ENCODE peak calls at places on chromosomes 6 and 20, in nine cellular contexts. J, A, H, K, F, T, L, Y and X are unnamed samples. For H3K4me1, the result is how much of the 10 kb centered on the place peaks cover.

GRCh38 chr20:48831702-48832422 is 4.1 kb upstream of the PREX1 start:
- DNase-seq in J (no peak), A (no peak), H (peak), K (peak), F (peak), T (peak), L (no peak), Y (no peak), X (peak)

GRCh38 chr20:37564388-37565133 is 36.9 kb upstream of the BLCAP start:
- DNase-seq in J (no peak), A (peak), H (peak), K (peak), F (peak), T (peak), L (no peak), Y (peak), X (no peak)

GRCh38 chr20:9352740-9353139 is 161.7 kb upstream of the LAMP5 start:
- DNase-seq in J (no peak), A (no peak), H (no peak), K (no peak), F (no peak), T (no peak), L (no peak), Y (peak), X (no peak)

GRCh38 chr6:67908377-67908776 is 726.7 kb upstream of the ADGRB3 start:
- DNase-seq in J (no peak), A (no peak), H (no peak), K (no peak), F (no peak), T (no peak), L (no peak), Y (no peak), X (no peak)

GRCh38 chr6:70413829-70414494 is 654 bp downstream of the FAM135A start:
- DNase-seq in J (no peak), A (no peak), H (peak), K (peak), F (peak), T (peak), L (no peak), Y (peak), X (peak)

GRCh38 chr6:125743604-125744003 is 5.8 kb upstream of the HEY2 start:
- DNase-seq in J (no peak), A (no peak), H (no peak), K (no peak), F (no peak), T (no peak), L (no peak), Y (no peak), X (no peak)

GRCh38 chr6:134034478-134034877 is 17.9 kb downstream of the SLC2A12 start:
- DNase-seq in J (no peak), A (no peak), H (no peak), K (no peak), F (no peak), T (no peak), L (no peak), Y (no peak), X (no peak)

GRCh38 chr6:166952567-166953464 is 3.5 kb downstream of the RNASET2 start:
- DNase-seq in J (no peak), A (no peak), H (no peak), K (no peak), F (no peak), T (no peak), L (no peak), Y (no peak), X (no peak)

GRCh38 chr6:36432151-36432633 is 10.5 kb downstream of the PXT1 start:
- DNase-seq in J (peak), A (no peak), H (peak), K (no peak), F (peak), T (peak), L (no peak), Y (no peak), X (peak)

GRCh38 chr6:167450631-167451030 is 125.7 kb downstream of the TTLL2 start:
- DNase-seq in J (no peak), A (no peak), H (no peak), K (no peak), F (no peak), T (no peak), L (no peak), Y (no peak), X (no peak)

GRCh38 chr20:16590234-16590633 is 17.0 kb upstream of the KIF16B start:
- DNase-seq in J (no peak), A (no peak), H (no peak), K (no peak), F (no peak), T (no peak), L (no peak), Y (no peak), X (no peak)

GRCh38 chr6:29011276-29011734 is 6.2 kb upstream of the ZNF311 start:
- DNase-seq in J (peak), A (no peak), H (peak), K (peak), F (peak), T (peak), L (no peak), Y (peak), X (peak)

GRCh38 chr6:134422426-134423231 is 104.7 kb upstream of the SGK1 start:
- DNase-seq in J (peak), A (peak), H (peak), K (peak), F (peak), T (peak), L (no peak), Y (no peak), X (peak)

GRCh38 chr6:112802154-112802553 is 455.0 kb downstream of the RFPL4B start:
- DNase-seq in J (peak), A (no peak), H (peak), K (peak), F (peak), T (peak), L (no peak), Y (no peak), X (peak)

GRCh38 chr6:81476881-81477280 is 275.6 kb downstream of the TENT5A start:
- DNase-seq in J (peak), A (no peak), H (peak), K (no peak), F (peak), T (peak), L (no peak), Y (no peak), X (peak)

GRCh38 chr6:89371849-89372505 is 19.5 kb upstream of the UBE2J1 start:
- DNase-seq in J (no peak), A (peak), H (peak), K (peak), F (peak), T (peak), L (no peak), Y (peak), X (peak)

GRCh38 chr20:57716202-57716601 is 6.4 kb upstream of the PMEPA1 start:
- DNase-seq in J (peak), A (no peak), H (peak), K (peak), F (peak), T (peak), L (no peak), Y (no peak), X (peak)

GRCh38 chr20:36574278-36575065 is 1.1 kb downstream of the TGIF2 start:
- DNase-seq in J (peak), A (peak), H (peak), K (peak), F (peak), T (peak), L (no peak), Y (peak), X (peak)

GRCh38 chr6:148509789-148510581 is 167.3 kb downstream of the SASH1 start:
- DNase-seq in J (peak), A (no peak), H (peak), K (peak), F (peak), T (no peak), L (no peak), Y (peak), X (peak)

GRCh38 chr6:108841377-108841855 is 6.8 kb upstream of the ARMC2 start:
- DNase-seq in J (no peak), A (no peak), H (no peak), K (no peak), F (no peak), T (no peak), L (no peak), Y (peak), X (no peak)

GRCh38 chr6:13063300-13063918 is 264.9 kb downstream of the TBC1D7 start:
- DNase-seq in J (no peak), A (no peak), H (peak), K (no peak), F (no peak), T (no peak), L (no peak), Y (no peak), X (no peak)

GRCh38 chr6:163334264-163334663 is 80.3 kb upstream of the QKI start:
- DNase-seq in J (no peak), A (no peak), H (no peak), K (no peak), F (no peak), T (no peak), L (no peak), Y (no peak), X (no peak)

GRCh38 chr6:32692019-32692418 is 25.6 kb upstream of the HLA-DQB1 start:
- DNase-seq in J (no peak), A (peak), H (no peak), K (peak), F (no peak), T (peak), L (peak), Y (peak), X (no peak)

GRCh38 chr6:162862462-162862861 is 134.7 kb downstream of the PACRG start:
- DNase-seq in J (no peak), A (no peak), H (no peak), K (no peak), F (no peak), T (no peak), L (no peak), Y (no peak), X (no peak)

GRCh38 chr20:23492292-23492691 is 1.4 kb downstream of the CST8 start:
- DNase-seq in J (no peak), A (no peak), H (no peak), K (no peak), F (no peak), T (no peak), L (no peak), Y (no peak), X (no peak)

GRCh38 chr6:155224031-155224451 is 39.8 kb upstream of the CLDN20 start:
- DNase-seq in J (peak), A (peak), H (peak), K (peak), F (peak), T (peak), L (no peak), Y (no peak), X (peak)

GRCh38 chr6:110358536-110359148 is 493 bp upstream of the METTL24 start:
- DNase-seq in J (no peak), A (no peak), H (peak), K (no peak), F (peak), T (no peak), L (no peak), Y (no peak), X (no peak)

GRCh38 chr20:59664389-59665055 is 60.2 kb downstream of the PHACTR3 start:
- DNase-seq in J (no peak), A (no peak), H (no peak), K (no peak), F (no peak), T (no peak), L (no peak), Y (no peak), X (no peak)

GRCh38 chr6:152173321-152173720 is 365.8 kb downstream of the ESR1 start:
- DNase-seq in J (no peak), A (no peak), H (peak), K (no peak), F (peak), T (no peak), L (no peak), Y (no peak), X (no peak)

GRCh38 chr6:157822221-157823000 is 635 bp upstream of the SNX9 start:
- DNase-seq in J (no peak), A (no peak), H (peak), K (no peak), F (peak), T (no peak), L (no peak), Y (no peak), X (no peak)

DNA sequence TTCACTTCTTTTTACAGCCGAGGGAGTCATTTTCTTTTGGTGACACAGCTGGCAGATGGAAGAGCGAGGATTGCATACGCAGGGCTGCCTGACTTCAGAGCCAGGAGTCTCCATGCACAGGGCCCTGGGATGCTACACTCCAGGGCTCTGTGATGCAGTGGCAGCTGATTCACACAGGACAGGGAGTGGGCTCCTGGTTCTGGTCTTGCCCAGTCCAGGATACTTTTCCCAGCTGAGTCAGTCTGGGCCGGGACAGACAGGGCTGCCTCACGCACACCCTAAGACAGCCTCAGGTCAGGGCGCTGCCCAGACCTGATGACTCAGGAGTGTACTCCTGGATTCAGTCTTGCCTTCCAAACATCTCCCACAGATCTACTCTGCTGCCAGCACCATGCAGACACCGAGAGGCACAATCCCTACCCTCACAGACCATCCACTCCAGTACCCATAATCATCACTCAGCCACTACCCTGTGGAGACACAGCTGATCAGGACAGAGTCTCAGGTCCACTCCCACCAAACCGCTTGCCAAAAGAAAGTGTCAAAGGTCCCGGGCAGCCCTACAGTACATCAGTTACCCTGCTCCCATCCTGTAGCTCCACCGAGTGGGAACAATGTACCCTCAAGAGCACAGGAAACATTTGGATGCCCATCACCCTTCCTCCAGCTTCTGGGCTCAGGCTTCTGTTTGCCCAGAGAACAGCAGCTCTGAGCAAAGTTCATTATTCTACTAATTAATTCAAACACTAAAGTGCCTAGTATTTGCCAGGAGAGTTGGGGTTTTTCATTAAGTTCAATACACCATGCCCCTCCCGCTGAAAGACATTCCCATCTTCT is 11.5 kb downstream of the SDC4 start:
- DNase-seq in J (peak), A (peak), H (peak), K (peak), F (peak), T (peak), L (no peak), Y (no peak), X (peak)
- H3K9ac ChIP-seq in J (peak), A (peak), H (peak), K (peak), F (peak), T (peak), L (no peak), Y (no peak), X (peak)

DNA sequence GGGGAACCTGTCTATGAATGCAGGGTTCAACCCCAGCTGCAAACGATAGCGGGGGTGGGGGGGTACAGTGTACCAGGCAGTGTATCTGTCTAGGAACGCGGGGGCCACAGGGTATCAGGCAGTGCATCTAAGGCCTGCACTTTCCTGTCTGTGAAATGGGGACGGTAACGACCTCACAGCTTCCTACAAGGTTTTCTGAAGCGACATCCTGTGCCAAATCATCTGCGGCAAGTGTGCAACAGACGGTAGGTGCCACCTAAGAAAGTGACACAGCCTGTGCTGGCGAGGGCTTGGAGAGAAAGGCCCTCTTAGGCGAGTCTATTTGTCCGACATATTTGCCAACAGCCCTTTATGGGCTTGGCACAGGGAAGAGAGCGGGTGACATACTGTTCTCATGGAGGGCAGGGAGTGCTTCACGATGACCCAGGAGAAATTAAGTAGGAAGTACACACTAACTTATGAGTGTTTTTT is 3.8 kb downstream of the DIDO1 start:
- DNase-seq in J (no peak), A (no peak), H (peak), K (no peak), F (no peak), T (no peak), L (no peak), Y (no peak), X (no peak)
- H3K4me1 ChIP-seq in J (under half), A (half or more), H (half or more), K (under half), F (half or more), T (under half), L (under half), Y (under half), X (under half)

GRCh38 chr20:49983848-49984408 is 1.1 kb downstream of the SNAI1 start:
- DNase-seq in J (peak), A (no peak), H (peak), K (no peak), F (peak), T (no peak), L (no peak), Y (no peak), X (peak)

GRCh38 chr20:49984426-49985153 is 1.8 kb downstream of the SNAI1 start:
- DNase-seq in J (no peak), A (no peak), H (peak), K (no peak), F (peak), T (no peak), L (no peak), Y (no peak), X (no peak)

GRCh38 chr20:49985617-49986016 is 2.8 kb downstream of the SNAI1 start:
- DNase-seq in J (no peak), A (no peak), H (no peak), K (no peak), F (no peak), T (no peak), L (no peak), Y (no peak), X (no peak)

GRCh38 chr20:49986049-49986448 is 3.3 kb downstream of the SNAI1 start:
- DNase-seq in J (no peak), A (no peak), H (peak), K (no peak), F (no peak), T (no peak), L (no peak), Y (no peak), X (no peak)

DNA sequence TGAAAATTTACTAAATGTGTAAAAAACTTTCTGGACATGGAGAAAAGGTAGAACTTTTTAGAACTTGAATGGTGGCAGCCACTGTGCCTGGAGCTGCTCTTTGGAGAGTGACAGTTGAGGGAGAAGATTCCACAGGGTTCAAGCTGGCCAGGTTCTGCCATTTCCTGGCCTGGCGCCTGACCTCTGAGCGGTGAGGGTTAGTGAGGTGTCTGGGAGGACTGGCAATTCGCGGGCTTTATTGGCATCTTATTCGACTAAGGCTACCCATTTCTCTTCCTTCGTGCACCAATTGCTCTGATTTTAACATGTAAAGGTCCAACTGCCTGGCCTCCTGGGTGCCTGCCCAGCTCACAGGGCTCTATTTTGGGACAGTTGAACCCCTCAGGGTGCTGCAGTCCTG is 2.4 kb downstream of the SNAI1 start:
- DNase-seq in J (no peak), A (no peak), H (peak), K (no peak), F (no peak), T (no peak), L (no peak), Y (no peak), X (no peak)
- H3K4me3 ChIP-seq in J (peak), A (no peak), H (peak), K (no peak), F (peak), T (no peak), L (peak), Y (no peak), X (peak)

DNA sequence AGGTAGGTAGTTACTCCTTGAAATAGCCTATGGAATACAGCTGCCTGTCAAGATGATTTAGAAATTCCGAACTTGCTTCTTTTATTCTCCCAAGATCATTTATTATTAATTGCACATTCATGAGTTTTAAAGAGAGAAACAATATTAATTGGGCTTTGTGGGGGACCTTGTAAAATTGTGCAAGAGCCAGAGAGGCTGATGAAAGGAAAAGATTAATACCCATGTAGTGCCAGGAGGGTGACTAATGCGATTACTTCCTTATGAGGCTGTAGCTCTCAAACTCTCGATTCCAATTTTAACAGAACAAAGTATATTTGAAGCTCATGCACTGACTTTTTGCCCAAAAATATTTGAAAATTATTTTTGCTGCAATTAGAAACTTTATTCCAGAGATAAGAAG is 423.8 kb upstream of the ID4 start:
- DNase-seq in J (peak), A (no peak), H (peak), K (peak), F (no peak), T (peak), L (no peak), Y (no peak), X (peak)
- H3K9ac ChIP-seq in J (no peak), A (no peak), H (no peak), K (no peak), F (no peak), T (no peak), L (no peak), Y (no peak), X (no peak)

GRCh38 chr20:62645613-62646012 is 3.3 kb downstream of the SLCO4A1 start:
- DNase-seq in J (no peak), A (no peak), H (no peak), K (no peak), F (no peak), T (no peak), L (no peak), Y (no peak), X (no peak)
- H3K4me1 ChIP-seq in J (under half), A (half or more), H (under half), K (under half), F (under half), T (half or more), L (under half), Y (half or more), X (under half)